ENCODE peak calls at places on chromosomes 13 and 19, in five cellular contexts. T is right atrium auricular region, A is mammary epithelial cell, E is left lung, W is cardiac muscle cell. C is an unnamed sample.

GRCh38 chr19:16342002-16342715 is 17.5 kb downstream of the KLF2 start:
- DNase-seq in T (peak; percentile 63), A (no peak), E (no peak), W (no peak), C (peak; percentile 37)

GRCh38 chr13:100443998-100444328 is 144.6 kb downstream of the GGACT start:
- DNase-seq in T (no peak), A (no peak), E (no peak), W (no peak), C (no peak)

GRCh38 chr19:1000095-1000494 is at the start of gene GRIN3B:
- DNase-seq in T (no peak), A (peak; percentile 69), E (peak; percentile 88), W (peak; percentile 85), C (peak; percentile 76)

GRCh38 chr13:77563110-77563509 is 27.6 kb downstream of the SCEL start:
- DNase-seq in T (no peak), A (no peak), E (no peak), W (peak; percentile 66), C (no peak)

GRCh38 chr13:42066542-42066941 is 18.1 kb downstream of the DGKH start:
- DNase-seq in T (no peak), A (no peak), E (no peak), W (no peak), C (no peak)

GRCh38 chr19:439167-439900 is 21.5 kb downstream of the SHC2 start:
- DNase-seq in T (no peak), A (no peak), E (no peak), W (no peak), C (no peak)

GRCh38 chr13:48492123-48493075 is 40.5 kb downstream of the RCBTB2 start:
- DNase-seq in T (peak; percentile 85), A (peak; percentile 57), E (peak; percentile 86), W (peak; percentile 11), C (peak; percentile 81)

GRCh38 chr13:111132948-111133347 is 17.8 kb downstream of the ARHGEF7 start:
- DNase-seq in T (no peak), A (no peak), E (no peak), W (no peak), C (no peak)

GRCh38 chr19:38417544-38418506 is 8.2 kb downstream of the RASGRP4 start:
- DNase-seq in T (peak; percentile 71), A (peak; percentile 11), E (peak; percentile 96), W (peak; percentile 48), C (peak; percentile 59)

GRCh38 chr19:43768273-43769050 is 12.3 kb downstream of the KCNN4 start:
- DNase-seq in T (peak; percentile 92), A (no peak), E (no peak), W (no peak), C (peak; percentile 48)

GRCh38 chr19:1470864-1471513 is 8.0 kb downstream of the C19orf25 start:
- DNase-seq in T (no peak), A (no peak), E (peak; percentile 73), W (peak; percentile 44), C (peak; percentile 56)

GRCh38 chr13:45331981-45332830 is 8.8 kb downstream of the TPT1 start:
- DNase-seq in T (peak; percentile 77), A (peak; percentile 88), E (no peak), W (no peak), C (peak; percentile 44)

GRCh38 chr19:32708457-32708856 is 11.1 kb upstream of the TDRD12 start:
- DNase-seq in T (no peak), A (no peak), E (no peak), W (no peak), C (no peak)

GRCh38 chr19:3580156-3580955 is 4.9 kb upstream of the GIPC3 start:
- DNase-seq in T (peak; percentile 74), A (peak; percentile 61), E (no peak), W (no peak), C (no peak)

GRCh38 chr19:2221250-2221831 is 14.8 kb downstream of the PLEKHJ1 start:
- DNase-seq in T (no peak), A (no peak), E (no peak), W (no peak), C (no peak)

GRCh38 chr13:74438911-74439310 is 304.7 kb upstream of the KLF12 start:
- DNase-seq in T (no peak), A (no peak), E (no peak), W (no peak), C (no peak)

GRCh38 chr13:102948006-102948405 is 102.2 kb downstream of the ERCC5 start:
- DNase-seq in T (no peak), A (no peak), E (no peak), W (no peak), C (no peak)

GRCh38 chr13:35157143-35157755 is 215.2 kb downstream of the NBEA start:
- DNase-seq in T (no peak), A (peak; percentile 29), E (no peak), W (peak; percentile 49), C (no peak)

GRCh38 chr13:25690582-25690981 is 318.8 kb downstream of the ATP8A2 start:
- DNase-seq in T (no peak), A (peak; percentile 40), E (no peak), W (no peak), C (no peak)

GRCh38 chr19:2663920-2664571 is 38.4 kb downstream of the GNG7 start:
- DNase-seq in T (peak; percentile 69), A (no peak), E (peak; percentile 51), W (peak; percentile 68), C (no peak)

GRCh38 chr19:16274466-16274865 is 50.2 kb upstream of the KLF2 start:
- DNase-seq in T (no peak), A (no peak), E (no peak), W (no peak), C (peak; percentile 64)

GRCh38 chr19:54245936-54246335 is 3.3 kb upstream of the LILRA6 start:
- DNase-seq in T (peak; percentile 30), A (no peak), E (no peak), W (no peak), C (no peak)

GRCh38 chr13:28413999-28414398 is 80.9 kb downstream of the FLT1 start:
- DNase-seq in T (no peak), A (no peak), E (no peak), W (no peak), C (no peak)

GRCh38 chr19:53977429-53977990 is 13.9 kb upstream of the CACNG6 start:
- DNase-seq in T (peak; percentile 80), A (peak; percentile 63), E (no peak), W (peak; percentile 91), C (peak; percentile 79)

GRCh38 chr13:25222740-25223139 is 50.7 kb upstream of the AMER2 start:
- DNase-seq in T (no peak), A (no peak), E (no peak), W (no peak), C (no peak)

GRCh38 chr19:49927526-49928264 is 1.3 kb upstream of the ATF5 start:
- DNase-seq in T (no peak), A (no peak), E (peak; percentile 10), W (no peak), C (no peak)

GRCh38 chr13:25406377-25406776 is 34.6 kb downstream of the ATP8A2 start:
- DNase-seq in T (no peak), A (peak; percentile 8), E (no peak), W (no peak), C (no peak)

GRCh38 chr19:35533822-35534521 is 716 bp downstream of the GAPDHS start:
- DNase-seq in T (no peak), A (no peak), E (peak; percentile 83), W (peak; percentile 29), C (peak; percentile 64)

GRCh38 chr19:15628236-15629002 is 12.3 kb upstream of the CYP4F3 start:
- DNase-seq in T (no peak), A (no peak), E (no peak), W (no peak), C (no peak)

GRCh38 chr13:46668302-46668720 is 115.3 kb downstream of the LRCH1 start:
- DNase-seq in T (no peak), A (peak; percentile 78), E (no peak), W (no peak), C (no peak)

GRCh38 chr13:28161370-28161769 is 23.0 kb downstream of the PAN3 start:
- DNase-seq in T (no peak), A (no peak), E (no peak), W (peak; percentile 48), C (no peak)

GRCh38 chr13:50400035-50400726 is 384.9 kb downstream of the KCNRG start:
- DNase-seq in T (no peak), A (no peak), E (no peak), W (peak; percentile 32), C (no peak)

GRCh38 chr13:28026508-28026907 is 38.0 kb upstream of the URAD start:
- DNase-seq in T (no peak), A (no peak), E (no peak), W (no peak), C (no peak)

GRCh38 chr13:70523622-70524021 is 415.4 kb upstream of the KLHL1 start:
- DNase-seq in T (no peak), A (no peak), E (no peak), W (no peak), C (no peak)

GRCh38 chr19:16778796-16779411 is 50.3 kb upstream of the SIN3B start:
- DNase-seq in T (no peak), A (peak; percentile 40), E (no peak), W (peak; percentile 46), C (no peak)

DNA sequence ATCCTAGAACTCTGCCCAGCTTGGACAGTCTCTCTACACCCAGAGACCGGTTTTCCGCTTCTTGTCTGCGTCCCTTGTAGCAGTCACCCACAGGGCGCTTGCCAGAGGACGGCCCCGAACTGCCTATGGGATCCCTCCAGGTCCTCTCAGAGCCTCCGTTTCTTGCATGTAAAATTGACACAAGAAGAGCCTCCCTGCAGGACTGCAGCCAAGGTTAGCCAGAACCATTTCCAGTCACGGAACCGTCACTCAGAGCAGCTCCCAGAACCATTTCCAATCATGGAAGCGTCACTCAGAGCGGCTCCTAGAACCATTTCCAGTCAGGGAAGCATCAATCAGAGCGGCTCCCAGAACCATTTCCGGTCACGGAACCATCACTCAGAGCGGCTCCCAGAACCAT is 65.5 kb downstream of the ATP11A start:
- DNase-seq in T (no peak), A (no peak), E (no peak), W (no peak), C (peak; percentile 46)
- H3K4me1 ChIP-seq in T (no peaks in the 10 kb centered on the region), A (peaks cover 13% of the 10 kb centered on the region), E (peaks cover 16% of the 10 kb centered on the region), W (no peaks in the 10 kb centered on the region), C (no peaks in the 10 kb centered on the region)

DNA sequence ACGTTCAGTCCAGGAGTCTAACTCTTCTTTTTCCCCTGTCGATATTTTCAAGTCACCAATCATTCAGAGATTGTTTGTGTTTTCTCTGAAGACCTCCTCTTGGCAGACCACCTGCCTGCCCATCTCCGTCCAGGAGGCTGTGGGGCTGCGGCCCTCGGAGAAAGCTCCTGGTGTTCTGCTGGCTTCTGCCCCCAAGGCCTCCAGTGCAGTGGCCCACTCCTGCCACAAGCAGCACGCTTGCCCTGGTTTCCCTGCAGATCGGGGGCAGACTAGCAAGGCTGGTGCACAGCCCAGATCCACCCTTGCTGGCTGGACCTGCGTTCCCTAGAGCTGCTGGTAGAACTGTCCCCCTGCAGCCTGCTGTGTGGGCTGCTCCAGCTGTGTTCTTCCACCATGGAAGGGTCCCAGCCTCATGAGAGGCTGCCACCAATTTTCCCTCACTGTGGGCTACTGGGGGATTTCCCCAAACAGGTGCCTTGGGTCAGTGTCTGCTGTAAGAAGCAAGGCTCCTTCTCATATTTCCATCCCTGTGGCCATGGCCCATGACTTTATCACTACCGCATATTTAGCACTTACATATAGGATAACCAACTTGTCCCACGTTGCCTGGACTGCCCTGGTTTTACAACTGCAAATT is 43.6 kb upstream of the SERP2 start:
- DNase-seq in T (no peak), A (no peak), E (peak; percentile 70), W (no peak), C (no peak)
- H3K4me3 ChIP-seq in T (no peak overlapping the region), A (no peak overlapping the region), E (no peak overlapping the region), W (no peak overlapping the region), C (no peak overlapping the region)

GRCh38 chr13:39811696-39812095 is 156.2 kb downstream of the COG6 start:
- DNase-seq in T (no peak), A (no peak), E (no peak), W (no peak), C (no peak)
- TF ChIP-seq CTCF in T (no peak), A (no peak), E (no peak), W (no peak), C (no peak)

GRCh38 chr13:41019578-41020347 is 647 bp upstream of the ELF1 start:
- DNase-seq in T (no peak), A (no peak), E (no peak), W (no peak), C (no peak)
- H3K4me1 ChIP-seq in T (no peaks in the 10 kb centered on the region), A (peaks cover 12% of the 10 kb centered on the region), E (peaks cover 35% of the 10 kb centered on the region), W (peaks cover 16% of the 10 kb centered on the region), C (peaks cover 33% of the 10 kb centered on the region)

C was measured in psoas muscle.